ENCODE peak calls at places on chromosomes 6 and 20, in six cellular contexts. Q is choroid plexus epithelial cell; W is tibial nerve; L is stimulated activated CD4-positive, alpha-beta T cell treated with anti-CD3 and anti-CD28 coated beads, Interleukin-4, amount 100 ng/mL, for 48 hours; G is brain microvascular endothelial cell; H is H54. E is an unnamed sample.

GRCh38 chr20:11084508-11084907 is 410.7 kb upstream of the JAG1 start:
- DNase-seq in W (no peak), G (no peak), L (no peak), Q (no peak), H (no peak), E (no peak)

GRCh38 chr20:998431-998830 is 3.7 kb downstream of the RSPO4 start:
- DNase-seq in H (no peak), Q (no peak), G (no peak), W (no peak), L (no peak), E (no peak)

GRCh38 chr20:18007534-18008292 is 38.9 kb downstream of the MGME1 start:
- DNase-seq in Q (peak; percentile 31), G (no peak), L (no peak), H (no peak), W (no peak), E (no peak)

GRCh38 chr6:106799008-106799952 is 169.9 kb downstream of the QRSL1 start:
- DNase-seq in L (no peak), G (no peak), Q (peak; percentile 12), W (no peak), H (no peak), E (peak; percentile 84)

GRCh38 chr20:63064310-63064709 is 57.5 kb upstream of the BHLHE23 start:
- DNase-seq in L (no peak), G (no peak), Q (no peak), W (no peak), H (no peak), E (peak; percentile 14)

GRCh38 chr6:2739335-2739734 is 11.4 kb downstream of the MYLK4 start:
- DNase-seq in Q (peak; percentile 70), G (peak; percentile 92), H (no peak), L (peak; percentile 23), W (no peak), E (peak; percentile 28)

GRCh38 chr20:1418335-1418734 is 25.5 kb upstream of the FKBP1A start:
- DNase-seq in L (no peak), G (no peak), W (no peak), H (no peak), Q (peak; percentile 20), E (peak; percentile 69)

GRCh38 chr6:75268121-75268987 is 16.2 kb downstream of the TMEM30A start:
- DNase-seq in W (no peak), L (no peak), G (no peak), Q (no peak), H (no peak), E (peak; percentile 39)

GRCh38 chr20:25227317-25227831 is 20.5 kb upstream of the PYGB start:
- DNase-seq in H (no peak), G (peak; percentile 77), L (no peak), Q (peak; percentile 70), W (no peak), E (peak; percentile 78)

GRCh38 chr6:18276610-18277009 is 12.3 kb upstream of the DEK start:
- DNase-seq in L (no peak), Q (no peak), W (no peak), H (no peak), G (no peak), E (no peak)

GRCh38 chr6:35496036-35496850 is 636 bp downstream of the TEAD3 start:
- DNase-seq in L (no peak), W (peak; percentile 30), G (no peak), Q (no peak), H (peak; percentile 65), E (peak; percentile 19)

GRCh38 chr6:19895866-19896579 is 58.9 kb downstream of the ID4 start:
- DNase-seq in W (no peak), G (no peak), H (no peak), Q (no peak), L (no peak), E (no peak)

GRCh38 chr20:63733579-63734081 is 2.8 kb upstream of the LIME1 start:
- DNase-seq in G (no peak), L (no peak), W (no peak), Q (no peak), H (no peak), E (no peak)

GRCh38 chr6:152651986-152652385 is 14.8 kb upstream of the SYNE1 start:
- DNase-seq in H (no peak), L (no peak), Q (no peak), W (no peak), G (no peak), E (no peak)

GRCh38 chr6:30206799-30207618 is 6.2 kb downstream of the TRIM26 start:
- DNase-seq in W (no peak), H (no peak), G (no peak), Q (peak; percentile 76), L (no peak), E (no peak)

GRCh38 chr20:62739581-62740285 is 31.1 kb downstream of the NTSR1 start:
- DNase-seq in L (peak; percentile 16), G (no peak), Q (no peak), H (peak; percentile 83), W (no peak), E (peak; percentile 92)

GRCh38 chr6:81669445-81669844 is 83.0 kb downstream of the TENT5A start:
- DNase-seq in W (no peak), H (no peak), Q (no peak), L (no peak), G (no peak), E (no peak)

E was measured in A172.